ENCODE peak calls at places on chromosome 6, in six cellular contexts. P, K, I, H, Y and W are unnamed samples.

GRCh38 chr6:83370607-83371006 is 60.2 kb downstream of the ME1 start:
- DNase-seq in P (no peak), K (no peak), I (no peak), H (no peak), Y (no peak), W (no peak)

GRCh38 chr6:30329331-30329730 is 2.6 kb downstream of the TRIM39 start:
- DNase-seq in P (no peak), K (no peak), I (no peak), H (no peak), Y (peak), W (no peak)

GRCh38 chr6:135182120-135182992 is 1.2 kb downstream of the MYB start:
- DNase-seq in P (peak), K (no peak), I (peak), H (no peak), Y (peak), W (peak)

GRCh38 chr6:85614780-85615179 is 21.1 kb upstream of the SNX14 start:
- DNase-seq in P (no peak), K (no peak), I (no peak), H (no peak), Y (no peak), W (no peak)

GRCh38 chr6:444653-445275 is 53.2 kb downstream of the IRF4 start:
- DNase-seq in P (no peak), K (no peak), I (no peak), H (no peak), Y (no peak), W (no peak)

GRCh38 chr6:163554663-163555062 is 140.1 kb downstream of the QKI start:
- DNase-seq in P (peak), K (no peak), I (no peak), H (no peak), Y (peak), W (peak)

GRCh38 chr6:147643341-147644200 is 135.1 kb downstream of the SAMD5 start:
- DNase-seq in P (no peak), K (no peak), I (no peak), H (no peak), Y (no peak), W (no peak)

GRCh38 chr6:10521104-10521808 is at the start of gene GCNT2:
- DNase-seq in P (no peak), K (no peak), I (peak), H (peak), Y (peak), W (peak)

GRCh38 chr6:72826744-72827438 is 205.0 kb downstream of the KCNQ5 start:
- DNase-seq in P (no peak), K (no peak), I (no peak), H (peak), Y (no peak), W (no peak)

GRCh38 chr6:142631517-142632385 is 313.2 kb downstream of the HIVEP2 start:
- DNase-seq in P (no peak), K (no peak), I (no peak), H (no peak), Y (no peak), W (no peak)

GRCh38 chr6:27889275-27889627 is 22.9 kb downstream of the OR2B2 start:
- DNase-seq in P (no peak), K (no peak), I (no peak), H (no peak), Y (no peak), W (no peak)

GRCh38 chr6:137641474-137642077 is 147.4 kb upstream of the OLIG3 start:
- DNase-seq in P (peak), K (peak), I (peak), H (no peak), Y (peak), W (peak)
- TF ChIP-seq CTCF in P (peak), K (peak), I (peak), H (peak), Y (no peak), W (peak)

GRCh38 chr6:43963877-43964658 is 163.2 kb downstream of the MRPL14 start:
- DNase-seq in P (peak), K (no peak), I (no peak), H (no peak), Y (no peak), W (no peak)
- TF ChIP-seq CTCF in P (no peak), K (no peak), I (no peak), H (no peak), Y (no peak), W (no peak)

GRCh38 chr6:20833881-20834515 is 299.7 kb downstream of the CDKAL1 start:
- DNase-seq in P (no peak), K (no peak), I (no peak), H (no peak), Y (no peak), W (no peak)
- TF ChIP-seq CTCF in P (no peak), K (no peak), I (no peak), H (no peak), Y (no peak), W (no peak)

GRCh38 chr6:123716506-123716905 is 79.8 kb upstream of the TRDN start:
- DNase-seq in P (no peak), K (no peak), I (no peak), H (no peak), Y (no peak), W (no peak)
- TF ChIP-seq CTCF in P (no peak), K (no peak), I (no peak), H (no peak), Y (no peak), W (no peak)

DNA sequence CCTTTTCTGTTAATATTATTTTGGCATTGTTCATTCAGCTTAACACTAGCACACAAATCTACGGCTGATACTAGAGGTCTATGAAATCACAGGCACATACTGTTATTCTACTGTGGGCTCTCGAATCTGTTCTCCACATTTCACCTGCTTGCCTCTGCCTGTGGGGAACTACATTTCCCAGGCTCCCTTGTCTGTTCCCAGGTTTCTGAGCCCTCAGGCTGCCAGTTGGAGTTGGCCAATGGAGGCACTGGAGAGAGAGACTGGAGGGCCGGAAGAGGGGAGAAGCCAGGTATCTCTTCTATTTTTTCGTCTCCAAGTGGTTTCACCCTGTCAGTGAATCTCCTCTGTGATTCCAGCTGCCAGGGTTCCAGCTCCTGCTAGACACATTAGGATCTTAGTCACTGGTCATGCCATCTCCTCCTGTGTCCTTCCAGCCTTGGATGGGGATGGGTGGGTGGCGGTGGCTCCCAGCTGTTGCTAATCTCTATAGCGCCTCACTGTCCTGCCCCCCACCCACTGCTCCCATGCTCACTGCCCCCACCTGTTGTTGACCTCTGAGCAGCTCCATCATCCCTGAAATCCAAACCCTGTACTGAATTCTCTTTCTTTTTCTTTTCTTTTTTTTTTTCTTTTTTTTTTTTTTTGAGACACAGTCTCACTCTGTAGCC is 188.2 kb downstream of the LRFN2 start:
- DNase-seq in P (no peak), K (no peak), I (no peak), H (no peak), Y (no peak), W (no peak)
- TF ChIP-seq CTCF in P (no peak), K (no peak), I (no peak), H (no peak), Y (no peak), W (no peak)

GRCh38 chr6:35120746-35121145 is 20.4 kb downstream of the TCP11 start:
- DNase-seq in P (no peak), K (no peak), I (peak), H (no peak), Y (no peak), W (no peak)
- TF ChIP-seq CTCF in P (no peak), K (no peak), I (no peak), H (no peak), Y (no peak), W (no peak)

DNA sequence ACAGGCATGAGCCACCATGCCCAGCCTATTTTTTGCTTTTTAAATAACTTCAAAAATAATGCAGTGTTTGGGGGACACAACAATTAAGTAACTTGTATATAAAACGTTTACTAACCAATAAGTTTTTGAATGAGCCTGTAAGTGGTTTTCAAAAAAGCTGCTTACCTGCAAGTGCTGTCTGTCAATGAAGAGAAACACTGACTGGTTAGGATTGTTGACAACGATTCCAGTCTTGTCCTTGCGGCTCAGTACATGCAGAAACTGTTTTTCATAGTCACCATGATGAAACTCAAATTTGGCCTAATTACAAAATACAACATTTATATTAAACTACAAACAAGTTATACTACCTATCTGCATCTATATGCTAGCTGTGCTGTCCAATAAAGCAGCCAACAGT is 10.3 kb downstream of the C6orf62 start:
- DNase-seq in P (no peak), K (no peak), I (no peak), H (no peak), Y (no peak), W (no peak)
- TF ChIP-seq CTCF in P (no peak), K (no peak), I (no peak), H (no peak), Y (no peak), W (no peak)